ENCODE peak calls at places on chromosomes 11 and 22, in ten cellular contexts. E is upper lobe of left lung, J is GM23338, Q is breast epithelium, R is K562, T is esophagus muscularis mucosa, A is transverse colon, C is HepG2, Z is stomach, X is sigmoid colon. O is an unnamed sample.
A peak's percentile ranks its signal among the peaks of the same experiment; 100 is the strongest.

GRCh38 chr11:61756452-61757212 is 4.2 kb downstream of the MYRF start:
- DNase-seq in E (no peak), J (no peak), Q (no peak), R (peak; percentile 74), T (no peak), A (peak; percentile 77), C (peak; percentile 94), Z (peak; percentile 88), X (no peak), O (no peak)

GRCh38 chr11:19419021-19419750 is 178.4 kb upstream of the E2F8 start:
- DNase-seq in E (no peak), J (peak; percentile 13), Q (no peak), R (no peak), T (no peak), A (no peak), C (no peak), Z (no peak), X (no peak), O (no peak)

GRCh38 chr11:86760577-86760976 is 39.8 kb upstream of the PRSS23 start:
- DNase-seq in E (no peak), J (no peak), Q (no peak), R (no peak), T (no peak), A (no peak), C (no peak), Z (no peak), X (no peak), O (no peak)

GRCh38 chr11:79925570-79925969 is 484.7 kb upstream of the TENM4 start:
- DNase-seq in E (no peak), J (no peak), Q (no peak), R (no peak), T (peak; percentile 19), A (no peak), C (no peak), Z (no peak), X (no peak), O (no peak)

GRCh38 chr22:23767673-23768548 is at the start of gene CHCHD10:
- DNase-seq in E (peak; percentile 88), J (peak; percentile 90), Q (peak; percentile 76), R (peak; percentile 83), T (peak; percentile 95), A (peak; percentile 90), C (peak; percentile 75), Z (peak; percentile 85), X (peak; percentile 92), O (no peak)

GRCh38 chr22:37075046-37075445 is 23.5 kb downstream of the KCTD17 start:
- DNase-seq in E (no peak), J (no peak), Q (no peak), R (no peak), T (no peak), A (no peak), C (no peak), Z (no peak), X (no peak), O (no peak)

GRCh38 chr22:19880786-19881569 is 26.3 kb upstream of the GNB1L start:
- DNase-seq in E (peak; percentile 28), J (peak; percentile 99), Q (peak; percentile 48), R (peak; percentile 90), T (no peak), A (no peak), C (peak; percentile 96), Z (no peak), X (peak; percentile 74), O (peak; percentile 34)

GRCh38 chr22:42905217-42905616 is 48.1 kb upstream of the ARFGAP3 start:
- DNase-seq in E (no peak), J (no peak), Q (peak; percentile 35), R (no peak), T (no peak), A (no peak), C (no peak), Z (peak; percentile 51), X (no peak), O (no peak)

GRCh38 chr11:31160504-31161422 is 208.8 kb downstream of the DCDC1 start:
- DNase-seq in E (no peak), J (peak; percentile 75), Q (no peak), R (peak; percentile 18), T (no peak), A (no peak), C (peak; percentile 7), Z (no peak), X (no peak), O (no peak)

GRCh38 chr22:24772493-24773220 is 1.9 kb downstream of the PIWIL3 start:
- DNase-seq in E (no peak), J (peak; percentile 93), Q (no peak), R (peak; percentile 35), T (no peak), A (no peak), C (peak; percentile 61), Z (no peak), X (no peak), O (no peak)

GRCh38 chr11:7965386-7965785 is at the start of gene NLRP10:
- DNase-seq in E (no peak), J (no peak), Q (no peak), R (no peak), T (no peak), A (no peak), C (no peak), Z (no peak), X (no peak), O (no peak)

GRCh38 chr11:36012410-36012809 is 68.5 kb downstream of the LDLRAD3 start:
- DNase-seq in E (no peak), J (no peak), Q (no peak), R (no peak), T (no peak), A (no peak), C (no peak), Z (no peak), X (no peak), O (no peak)

GRCh38 chr11:111066861-111067260 is 178.7 kb upstream of the POU2AF2 start:
- DNase-seq in E (no peak), J (no peak), Q (no peak), R (no peak), T (no peak), A (no peak), C (no peak), Z (no peak), X (no peak), O (no peak)

GRCh38 chr11:776459-777287 is 614 bp downstream of the GATD1 start:
- DNase-seq in E (no peak), J (peak; percentile 89), Q (no peak), R (peak; percentile 90), T (no peak), A (no peak), C (no peak), Z (no peak), X (peak; percentile 70), O (no peak)

GRCh38 chr22:49968313-49968830 is 7.8 kb downstream of the PIM3 start:
- DNase-seq in E (no peak), J (no peak), Q (peak; percentile 17), R (no peak), T (no peak), A (no peak), C (no peak), Z (peak; percentile 34), X (no peak), O (no peak)

DNA sequence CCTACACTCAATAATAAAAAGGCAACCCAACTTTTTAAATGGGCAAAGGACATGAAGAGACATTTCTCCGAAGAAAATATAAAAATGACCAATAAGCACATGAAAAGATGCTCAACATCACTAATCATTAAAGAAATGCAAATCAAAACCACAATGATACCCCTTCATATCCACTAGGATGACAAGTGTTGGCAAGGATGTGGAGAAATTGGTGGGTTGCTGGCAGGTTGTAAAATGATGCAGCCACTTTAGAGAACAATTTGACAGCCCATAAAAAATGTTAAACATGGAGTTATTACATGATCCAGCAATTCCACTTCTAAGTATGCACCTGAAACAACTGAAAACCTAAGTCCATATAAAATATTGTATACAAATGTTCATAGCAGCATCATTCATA is 73.2 kb upstream of the LMO2 start:
- DNase-seq in E (no peak), J (no peak), Q (no peak), R (no peak), T (no peak), A (no peak), C (no peak), Z (no peak), X (no peak), O (no peak)
- TF ChIP-seq POLR2AphosphoS5 in E (no peak), J (no peak), Q (no peak), R (no peak), T (no peak), A (no peak), C (no peak), Z (no peak), X (no peak), O (no peak)

GRCh38 chr11:130636672-130637463 is 188.4 kb downstream of the ADAMTS15 start:
- DNase-seq in E (no peak), J (no peak), Q (peak; percentile 10), R (no peak), T (no peak), A (no peak), C (peak; percentile 60), Z (no peak), X (no peak), O (no peak)
- TF ChIP-seq POLR2AphosphoS5 in E (no peak), J (no peak), Q (no peak), R (no peak), T (peak; percentile 10), A (no peak), C (no peak), Z (peak; percentile 10), X (peak; percentile 13), O (no peak)

GRCh38 chr11:1918436-1919315 is 827 bp upstream of the TNNT3 start:
- DNase-seq in E (no peak), J (no peak), Q (no peak), R (no peak), T (no peak), A (no peak), C (no peak), Z (no peak), X (no peak), O (no peak)

GRCh38 chr11:1916986-1917522 is 2.4 kb upstream of the TNNT3 start:
- DNase-seq in E (no peak), J (no peak), Q (no peak), R (no peak), T (no peak), A (no peak), C (no peak), Z (no peak), X (no peak), O (no peak)

GRCh38 chr11:1916132-1916985 is 3.1 kb upstream of the TNNT3 start:
- DNase-seq in E (no peak), J (no peak), Q (no peak), R (no peak), T (no peak), A (no peak), C (no peak), Z (no peak), X (no peak), O (no peak)

GRCh38 chr11:1919428-1920127 is at the start of gene TNNT3:
- DNase-seq in E (no peak), J (no peak), Q (no peak), R (no peak), T (no peak), A (no peak), C (no peak), Z (no peak), X (no peak), O (no peak)

GRCh38 chr11:1917523-1918435 is 1.7 kb upstream of the TNNT3 start:
- DNase-seq in E (no peak), J (peak; percentile 59), Q (no peak), R (peak; percentile 47), T (no peak), A (no peak), C (no peak), Z (no peak), X (no peak), O (no peak)
- TF ChIP-seq POLR2AphosphoS5 in E (no peak), J (no peak), Q (no peak), R (no peak), T (no peak), A (no peak), C (no peak), Z (no peak), X (no peak), O (no peak)

GRCh38 chr22:17672417-17672991 is 33.9 kb downstream of the BCL2L13 start:
- DNase-seq in E (no peak), J (no peak), Q (no peak), R (no peak), T (no peak), A (no peak), C (no peak), Z (no peak), X (no peak), O (no peak)
- TF ChIP-seq POLR2AphosphoS5 in E (no peak), J (no peak), Q (no peak), R (no peak), T (no peak), A (no peak), C (no peak), Z (no peak), X (no peak), O (no peak)

O was measured in SK-N-MC.